ENCODE peak calls at places on chromosomes 6 and 20, in ten cellular contexts. L is SK-N-SH; Z is HepG2; U is neural progenitor cell; K is OCI-LY7; I is fibroblast of lung; S is psoas muscle; T is H9; W is effector memory CD4-positive, alpha-beta T cell; N is CD4-positive, alpha-beta memory T cell. D is an unnamed sample.

GRCh38 chr6:7106215-7106751 is 1.5 kb upstream of the RREB1 start:
- DNase-seq in L (no peak), Z (peak; percentile 49), U (peak; percentile 38), K (no peak), I (peak; percentile 53), S (no peak), T (no peak), W (no peak), N (no peak), D (no peak)

GRCh38 chr6:3872370-3872854 is 23.2 kb downstream of the FAM50B start:
- DNase-seq in L (no peak), Z (peak; percentile 46), U (no peak), K (no peak), I (no peak), S (no peak), T (no peak), W (no peak), N (no peak), D (no peak)

GRCh38 chr20:36888880-36889516 is 13.1 kb downstream of the TLDC2 start:
- DNase-seq in L (no peak), Z (no peak), U (no peak), K (no peak), I (no peak), S (no peak), T (no peak), W (no peak), N (no peak), D (no peak)

GRCh38 chr20:46999821-47000465 is 105.3 kb downstream of the EYA2 start:
- DNase-seq in L (no peak), Z (no peak), U (no peak), K (peak; percentile 90), I (no peak), S (no peak), T (no peak), W (no peak), N (no peak), D (no peak)

GRCh38 chr20:46255440-46256104 is 52.7 kb downstream of the CDH22 start:
- DNase-seq in L (peak; percentile 68), Z (peak; percentile 64), U (no peak), K (no peak), I (no peak), S (peak; percentile 82), T (no peak), W (no peak), N (peak; percentile 16), D (peak; percentile 52)

GRCh38 chr20:62655291-62656204 is 13.2 kb downstream of the SLCO4A1 start:
- DNase-seq in L (no peak), Z (no peak), U (no peak), K (peak; percentile 36), I (no peak), S (no peak), T (no peak), W (no peak), N (no peak), D (no peak)

GRCh38 chr6:5778317-5778857 is 228.3 kb downstream of the NRN1 start:
- DNase-seq in L (no peak), Z (no peak), U (no peak), K (peak; percentile 25), I (no peak), S (no peak), T (no peak), W (no peak), N (no peak), D (no peak)

GRCh38 chr6:90610671-90611542 is 24.0 kb upstream of the MAP3K7 start:
- DNase-seq in L (peak; percentile 59), Z (no peak), U (peak; percentile 66), K (peak; percentile 56), I (peak; percentile 27), S (peak; percentile 55), T (peak; percentile 75), W (no peak), N (peak; percentile 19), D (no peak)

GRCh38 chr20:19683822-19684221 is 74.2 kb upstream of the RIN2 start:
- DNase-seq in L (no peak), Z (no peak), U (no peak), K (no peak), I (no peak), S (no peak), T (no peak), W (no peak), N (no peak), D (no peak)

GRCh38 chr20:19692100-19692499 is 66.0 kb upstream of the RIN2 start:
- DNase-seq in L (no peak), Z (no peak), U (no peak), K (no peak), I (peak; percentile 23), S (no peak), T (no peak), W (no peak), N (no peak), D (no peak)

GRCh38 chr20:19691125-19691524 is 66.9 kb upstream of the RIN2 start:
- DNase-seq in L (no peak), Z (no peak), U (no peak), K (no peak), I (no peak), S (no peak), T (no peak), W (no peak), N (no peak), D (no peak)

GRCh38 chr20:19690462-19690861 is 67.6 kb upstream of the RIN2 start:
- DNase-seq in L (no peak), Z (no peak), U (no peak), K (no peak), I (no peak), S (no peak), T (no peak), W (no peak), N (no peak), D (no peak)

GRCh38 chr20:19688031-19688806 is 69.8 kb upstream of the RIN2 start:
- DNase-seq in L (peak; percentile 47), Z (peak; percentile 63), U (peak; percentile 53), K (no peak), I (peak; percentile 82), S (peak; percentile 89), T (peak; percentile 79), W (no peak), N (no peak), D (no peak)
- H3K27ac ChIP-seq in L (peak overlapping the region; percentile 42), Z (no peak overlapping the region), U (no peak overlapping the region), K (no peak overlapping the region), I (no peak overlapping the region), S (peak overlapping the region; percentile 42), T (no peak overlapping the region), W (no peak overlapping the region), N (no peak overlapping the region), D (no peak overlapping the region)

DNA sequence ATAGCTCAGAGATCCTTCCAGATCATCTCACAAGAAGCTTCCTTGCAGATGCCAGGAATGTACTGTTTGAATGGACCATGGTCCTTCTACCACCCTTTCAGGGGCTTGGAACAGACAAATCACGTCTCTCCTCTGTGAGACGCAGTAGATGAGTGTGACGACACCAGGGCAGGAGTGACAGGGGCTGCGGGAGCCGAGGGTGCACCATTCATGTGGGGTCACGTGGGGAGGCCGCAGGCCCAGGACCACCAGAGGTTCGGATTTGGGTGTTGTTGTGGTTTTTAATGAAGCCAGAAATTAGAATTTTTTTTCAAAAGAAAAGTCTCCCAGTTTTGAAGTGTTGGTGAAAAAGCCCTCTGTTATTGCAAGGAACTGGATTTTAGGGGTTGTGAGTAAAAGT is 79.2 kb downstream of the PREX1 start:
- DNase-seq in L (no peak), Z (no peak), U (no peak), K (no peak), I (no peak), S (no peak), T (no peak), W (no peak), N (no peak), D (no peak)
- H3K27ac ChIP-seq in L (no peak overlapping the region), Z (no peak overlapping the region), U (no peak overlapping the region), K (no peak overlapping the region), I (no peak overlapping the region), S (no peak overlapping the region), T (no peak overlapping the region), W (no peak overlapping the region), N (no peak overlapping the region), D (no peak overlapping the region)

GRCh38 chr6:137303436-137303835 is 84.3 kb upstream of the IFNGR1 start:
- DNase-seq in L (no peak), Z (no peak), U (no peak), K (no peak), I (no peak), S (no peak), T (no peak), W (no peak), N (no peak), D (no peak)

GRCh38 chr6:137307163-137307851 is 88.1 kb upstream of the IFNGR1 start:
- DNase-seq in L (no peak), Z (no peak), U (no peak), K (peak; percentile 10), I (no peak), S (no peak), T (no peak), W (no peak), N (no peak), D (no peak)

GRCh38 chr6:137309078-137309762 is 90.0 kb upstream of the IFNGR1 start:
- DNase-seq in L (peak; percentile 3), Z (peak; percentile 56), U (no peak), K (no peak), I (peak; percentile 49), S (peak; percentile 66), T (peak; percentile 61), W (peak; percentile 9), N (no peak), D (peak; percentile 7)

DNA sequence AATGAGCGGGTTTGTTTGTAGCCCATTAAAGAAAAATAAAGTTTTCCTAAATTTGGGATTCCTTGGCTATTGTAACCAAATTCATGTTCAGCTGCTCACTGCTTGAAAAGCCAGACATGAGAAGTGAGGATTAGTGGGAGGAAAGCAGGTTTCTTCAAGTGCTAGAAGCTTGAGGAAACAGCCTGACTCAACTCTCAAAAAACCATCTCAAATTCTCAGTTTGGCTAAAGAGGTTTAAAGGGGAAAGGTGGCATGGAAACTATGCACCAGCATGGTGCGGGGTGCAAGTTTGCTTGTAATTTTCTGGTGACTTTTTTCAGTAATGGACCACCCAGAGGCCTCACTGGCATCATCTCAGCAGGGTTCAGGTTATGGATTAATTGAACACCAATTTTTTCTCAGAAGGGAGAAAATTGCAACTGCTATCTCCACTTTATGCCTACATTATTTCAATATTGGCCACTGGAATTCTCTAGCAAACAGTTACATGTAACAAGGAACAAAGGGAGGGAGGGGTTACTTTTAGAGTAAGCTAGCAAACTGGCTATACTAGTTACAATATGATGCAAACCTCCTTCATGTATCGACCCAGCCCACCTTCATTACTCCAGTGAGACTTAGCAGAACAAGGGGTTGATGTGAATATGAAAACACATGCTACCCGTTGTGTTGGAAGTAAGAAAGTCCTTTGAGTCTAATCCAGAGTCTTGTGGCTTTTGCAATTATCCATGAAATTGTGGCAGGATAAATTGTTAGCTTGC is 85.0 kb upstream of the IFNGR1 start:
- DNase-seq in L (no peak), Z (no peak), U (no peak), K (no peak), I (no peak), S (no peak), T (no peak), W (no peak), N (no peak), D (no peak)
- H3K27ac ChIP-seq in L (no peak overlapping the region), Z (no peak overlapping the region), U (no peak overlapping the region), K (no peak overlapping the region), I (no peak overlapping the region), S (no peak overlapping the region), T (no peak overlapping the region), W (no peak overlapping the region), N (no peak overlapping the region), D (no peak overlapping the region)

DNA sequence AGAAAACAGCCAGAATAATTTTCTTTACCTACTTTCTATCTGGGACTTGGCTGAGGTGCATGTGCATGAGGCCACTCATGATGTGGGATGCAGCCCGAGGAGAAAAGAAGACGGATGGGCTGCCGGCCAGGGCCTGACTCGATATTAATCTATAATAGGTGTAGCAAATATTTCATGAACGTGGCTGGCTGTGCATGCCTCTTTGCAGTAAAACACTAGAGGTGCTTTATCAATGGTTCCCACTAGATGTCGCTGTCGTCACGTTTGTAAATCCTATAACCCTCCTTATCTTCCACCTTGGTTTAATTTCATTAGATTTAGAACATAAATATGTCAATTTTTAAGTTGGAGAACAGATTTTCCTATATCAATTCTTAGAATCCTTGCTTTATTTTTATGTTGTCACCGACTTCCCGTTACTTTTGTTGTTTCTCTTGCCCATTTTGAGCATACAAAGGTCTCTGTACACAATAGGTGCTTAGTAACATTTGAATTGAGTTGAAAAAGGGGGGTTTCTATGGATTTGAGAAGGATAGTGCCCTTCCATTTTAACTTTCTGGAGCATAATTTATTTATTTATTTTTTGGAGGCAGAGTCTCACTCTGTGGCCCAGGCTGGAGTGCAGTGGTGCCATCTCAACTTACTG is 19.6 kb upstream of the FERMT1 start:
- DNase-seq in L (peak; percentile 58), Z (peak; percentile 70), U (peak; percentile 66), K (peak; percentile 60), I (peak; percentile 70), S (no peak), T (no peak), W (peak; percentile 24), N (peak; percentile 30), D (peak; percentile 24)
- H3K27ac ChIP-seq in L (no peak overlapping the region), Z (no peak overlapping the region), U (no peak overlapping the region), K (no peak overlapping the region), I (no peak overlapping the region), S (no peak overlapping the region), T (no peak overlapping the region), W (no peak overlapping the region), N (no peak overlapping the region), D (no peak overlapping the region)